ENCODE peak calls at places on chromosomes 13 and 19, in four cellular contexts. X, P, U and V are unnamed samples. For H3K27me3, the result is how much of the 10 kb centered on the place peaks cover.

GRCh38 chr19:14674764-14675163 is at the start of gene ADGRE3:
- DNase-seq in X (no peak), P (no peak), U (no peak), V (no peak)

GRCh38 chr13:41007359-41008118 is 11.6 kb downstream of the ELF1 start:
- DNase-seq in X (peak), P (no peak), U (no peak), V (no peak)

GRCh38 chr19:31099470-31100190 is 249.6 kb downstream of the TSHZ3 start:
- DNase-seq in X (no peak), P (no peak), U (no peak), V (no peak)

GRCh38 chr19:54136086-54136863 is 1.3 kb upstream of the CNOT3 start:
- DNase-seq in X (peak), P (no peak), U (peak), V (no peak)

GRCh38 chr19:18436651-18437478 is 1.1 kb downstream of the ISYNA1 start:
- DNase-seq in X (peak), P (peak), U (peak), V (peak)

GRCh38 chr13:91216928-91217700 is 130.4 kb upstream of the MIR17HG start:
- DNase-seq in X (no peak), P (no peak), U (peak), V (peak)

GRCh38 chr13:50126378-50127016 is 111.3 kb downstream of the KCNRG start:
- DNase-seq in X (peak), P (peak), U (peak), V (peak)

GRCh38 chr19:29532097-29532496 is 6.3 kb downstream of the VSTM2B start:
- DNase-seq in X (no peak), P (peak), U (no peak), V (no peak)

GRCh38 chr13:27954406-27954851 is 14.7 kb downstream of the CDX2 start:
- DNase-seq in X (no peak), P (peak), U (peak), V (no peak)

GRCh38 chr13:103044054-103044453 is 22.2 kb downstream of the SLC10A2 start:
- DNase-seq in X (no peak), P (no peak), U (no peak), V (no peak)

GRCh38 chr19:40661616-40662015 is 28.8 kb downstream of the NUMBL start:
- DNase-seq in X (no peak), P (no peak), U (peak), V (no peak)

GRCh38 chr13:30453727-30454126 is 12.0 kb downstream of the HMGB1 start:
- DNase-seq in X (peak), P (no peak), U (no peak), V (no peak)

GRCh38 chr13:42649761-42650289 is 75.9 kb downstream of the TNFSF11 start:
- DNase-seq in X (no peak), P (no peak), U (no peak), V (no peak)

GRCh38 chr13:75836441-75836840 is 200.3 kb downstream of the LMO7 start:
- DNase-seq in X (no peak), P (no peak), U (peak), V (no peak)

GRCh38 chr13:57045816-57046691 is 94.7 kb upstream of the PRR20A start:
- DNase-seq in X (no peak), P (no peak), U (no peak), V (no peak)

GRCh38 chr13:95246292-95247082 is 54.8 kb downstream of the ABCC4 start:
- DNase-seq in X (no peak), P (no peak), U (no peak), V (no peak)

GRCh38 chr13:110371550-110372465 is 64.7 kb downstream of the COL4A2 start:
- DNase-seq in X (peak), P (no peak), U (no peak), V (no peak)

GRCh38 chr19:48928164-48929005 is 5.1 kb upstream of the DHDH start:
- DNase-seq in X (peak), P (no peak), U (no peak), V (no peak)

GRCh38 chr19:661427-662196 is 1.4 kb downstream of the RNF126 start:
- DNase-seq in X (no peak), P (no peak), U (no peak), V (no peak)

GRCh38 chr13:80337011-80337688 is 3.8 kb downstream of the SPRY2 start:
- DNase-seq in X (no peak), P (no peak), U (no peak), V (no peak)

GRCh38 chr13:68099616-68100015 is 869.5 kb upstream of the PCDH9 start:
- DNase-seq in X (peak), P (no peak), U (no peak), V (no peak)

GRCh38 chr19:40822161-40822560 is 23.2 kb downstream of the EGLN2 start:
- DNase-seq in X (no peak), P (peak), U (no peak), V (no peak)

GRCh38 chr19:52653161-52653560 is 15.0 kb upstream of the ZNF83 start:
- DNase-seq in X (no peak), P (no peak), U (peak), V (no peak)

GRCh38 chr19:7681336-7682174 is 922 bp downstream of the TRAPPC5 start:
- DNase-seq in X (peak), P (peak), U (peak), V (peak)

GRCh38 chr19:44588753-44589112 is 24.6 kb upstream of the IGSF23 start:
- DNase-seq in X (no peak), P (no peak), U (no peak), V (no peak)

GRCh38 chr13:71860547-71861131 is 6.4 kb downstream of the DACH1 start:
- DNase-seq in X (no peak), P (no peak), U (no peak), V (no peak)

GRCh38 chr13:43087960-43088580 is 64.7 kb downstream of the DNAJC15 start:
- DNase-seq in X (peak), P (no peak), U (no peak), V (no peak)

GRCh38 chr19:47422417-47423163 is 3.3 kb upstream of the MEIS3 start:
- DNase-seq in X (no peak), P (no peak), U (no peak), V (no peak)

GRCh38 chr19:47421244-47421786 is 2.0 kb upstream of the MEIS3 start:
- DNase-seq in X (no peak), P (no peak), U (no peak), V (no peak)

GRCh38 chr19:47419789-47420188 is 462 bp upstream of the MEIS3 start:
- DNase-seq in X (no peak), P (no peak), U (no peak), V (no peak)

GRCh38 chr19:47421844-47422395 is 2.6 kb upstream of the MEIS3 start:
- DNase-seq in X (no peak), P (peak), U (no peak), V (no peak)

GRCh38 chr19:47423203-47423882 is 4.0 kb upstream of the MEIS3 start:
- DNase-seq in X (no peak), P (no peak), U (no peak), V (no peak)
- H3K27me3 ChIP-seq in X (under half), P (under half), U (under half), V (under half)

GRCh38 chr13:78736142-78736541 is 77.2 kb upstream of the OBI1 start:
- DNase-seq in X (no peak), P (no peak), U (no peak), V (no peak)
- H3K14ac ChIP-seq in X (no peak), P (no peak), U (no peak), V (no peak)

GRCh38 chr19:45764947-45765346 is 4.1 kb downstream of the SIX5 start:
- DNase-seq in X (no peak), P (no peak), U (no peak), V (no peak)
- H3K4ac ChIP-seq in X (no peak), P (no peak), U (no peak), V (peak)

GRCh38 chr13:99963832-99964339 is 7.7 kb downstream of the ZIC5 start:
- DNase-seq in X (no peak), P (no peak), U (no peak), V (no peak)
- H3K27me3 ChIP-seq in X (half or more), P (under half), U (under half), V (under half)

DNA sequence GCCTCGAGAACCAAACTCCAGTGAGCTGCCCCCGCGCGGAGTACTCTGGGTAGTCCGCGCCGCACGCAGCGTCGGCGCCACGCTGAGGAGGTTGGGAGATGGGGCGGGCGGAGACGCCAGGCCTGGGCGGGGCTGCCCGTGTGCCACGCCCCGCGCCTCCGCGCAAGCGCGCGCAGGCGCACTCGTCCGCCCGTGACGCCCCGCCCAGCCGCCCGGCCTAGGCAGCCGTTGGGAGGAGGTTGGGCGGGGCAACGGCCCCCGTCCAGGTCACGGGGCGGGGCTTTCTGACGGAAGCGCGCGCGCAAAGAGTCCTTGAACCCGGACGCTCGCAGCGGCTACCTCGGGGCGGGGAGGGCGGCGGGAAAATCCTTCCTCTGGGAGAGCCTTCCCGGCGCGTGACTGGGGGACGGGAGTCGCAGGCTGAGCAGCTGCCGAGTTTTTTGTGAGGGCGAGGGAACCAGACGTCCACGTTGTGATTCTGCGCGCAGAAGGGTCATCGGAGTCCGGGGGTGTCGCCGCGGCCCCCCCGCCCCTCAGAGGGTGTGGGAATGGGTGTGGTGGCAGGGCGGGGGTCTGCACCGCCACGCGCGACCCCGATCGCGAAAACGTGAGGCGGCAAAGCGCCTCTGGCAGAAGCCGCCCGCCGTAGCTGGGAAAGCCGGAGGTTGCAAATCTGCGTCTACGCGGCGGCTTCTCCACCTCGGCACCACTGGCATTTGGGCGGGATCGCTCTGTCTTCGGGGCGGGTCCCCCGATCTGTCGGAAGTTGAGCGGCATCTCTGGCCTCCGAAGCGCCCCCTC is at the start of gene MED26:
- DNase-seq in X (peak), P (peak), U (peak), V (peak)
- H3K14ac ChIP-seq in X (peak), P (peak), U (peak), V (peak)

GRCh38 chr13:97653741-97654140 is 219.8 kb downstream of the RAP2A start:
- DNase-seq in X (peak), P (no peak), U (peak), V (no peak)

GRCh38 chr13:97648171-97648880 is 214.4 kb downstream of the RAP2A start:
- DNase-seq in X (no peak), P (no peak), U (peak), V (no peak)

GRCh38 chr13:97648881-97649224 is 214.9 kb downstream of the RAP2A start:
- DNase-seq in X (no peak), P (no peak), U (no peak), V (no peak)
- H3K4ac ChIP-seq in X (no peak), P (no peak), U (no peak), V (no peak)

GRCh38 chr13:113043001-113043630 is 62.5 kb upstream of the F7 start:
- DNase-seq in X (no peak), P (no peak), U (no peak), V (no peak)

GRCh38 chr13:113042456-113042855 is 63.1 kb upstream of the F7 start:
- DNase-seq in X (no peak), P (no peak), U (no peak), V (no peak)

GRCh38 chr13:113044431-113045114 is 61.0 kb upstream of the F7 start:
- DNase-seq in X (no peak), P (no peak), U (no peak), V (no peak)

GRCh38 chr13:113045214-113046007 is 60.2 kb upstream of the F7 start:
- DNase-seq in X (no peak), P (no peak), U (no peak), V (no peak)

DNA sequence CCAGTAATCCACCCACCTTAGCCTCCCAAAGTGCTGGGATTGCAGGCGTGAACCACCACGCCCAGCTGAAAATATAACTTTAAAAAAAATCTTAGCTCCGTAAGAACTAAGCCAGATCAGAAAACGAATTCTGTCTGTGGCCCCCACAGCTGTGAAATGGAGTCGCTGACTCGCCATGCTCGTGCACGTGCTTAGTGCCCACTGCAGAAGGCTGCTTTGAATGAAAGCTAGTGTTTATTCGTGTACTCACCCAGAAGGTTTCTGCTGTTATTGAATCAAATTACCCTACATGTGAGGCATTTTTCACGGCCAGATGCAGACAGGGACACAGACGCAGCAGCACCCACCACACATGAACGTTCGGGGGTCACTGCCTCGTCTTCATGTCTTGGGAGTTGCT is 61.7 kb upstream of the F7 start:
- DNase-seq in X (no peak), P (no peak), U (no peak), V (no peak)
- H3K27me3 ChIP-seq in X (half or more), P (under half), U (under half), V (under half)

DNA sequence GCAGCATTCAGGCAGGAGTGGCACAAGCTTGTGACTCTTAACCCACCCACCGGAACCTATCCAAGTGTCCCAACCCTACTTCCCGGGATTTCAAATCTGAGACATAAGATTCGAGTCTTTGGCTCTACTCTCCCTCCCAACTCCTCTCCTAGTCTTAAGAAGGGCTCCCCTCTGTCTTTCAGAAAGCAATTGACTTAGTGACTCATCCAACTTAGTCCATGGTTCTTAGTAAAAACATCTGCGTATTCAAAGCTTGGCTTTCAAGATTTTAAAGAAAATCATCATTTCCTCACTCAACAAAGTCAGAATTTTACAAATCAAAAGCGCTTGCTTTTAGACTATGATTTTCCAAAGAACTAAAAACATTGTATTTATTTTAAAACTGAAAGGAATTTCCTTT is 79.7 kb upstream of the FREM2 start:
- DNase-seq in X (no peak), P (no peak), U (no peak), V (no peak)
- H3K14ac ChIP-seq in X (no peak), P (no peak), U (no peak), V (no peak)